ENCODE peak calls at places on chromosomes 16 and 17, in six cellular contexts. X is lung, N is GM19239, Q is mesendoderm, A is EL, S is NCI-H226. E is an unnamed sample.

GRCh38 chr17:8253801-8254200 is 4.7 kb downstream of the PFAS start:
- DNase-seq in X (no peak), N (no peak), Q (peak; percentile 63), A (no peak), S (no peak), E (no peak)

GRCh38 chr17:79084291-79085153 is 9.9 kb downstream of the ENGASE start:
- DNase-seq in X (no peak), N (no peak), Q (no peak), A (no peak), S (no peak), E (no peak)

GRCh38 chr17:51524524-51524923 is 264.2 kb downstream of the UTP18 start:
- DNase-seq in X (no peak), N (no peak), Q (no peak), A (no peak), S (no peak), E (no peak)

GRCh38 chr16:65388592-65388991 is 266.7 kb upstream of the CDH11 start:
- DNase-seq in X (no peak), N (no peak), Q (no peak), A (peak; percentile 2), S (no peak), E (peak; percentile 17)

GRCh38 chr17:38877130-38877851 is 7.4 kb downstream of the LASP1 start:
- DNase-seq in X (no peak), N (no peak), Q (peak; percentile 52), A (no peak), S (no peak), E (no peak)

GRCh38 chr16:86424968-86425367 is 85.4 kb upstream of the FOXF1 start:
- DNase-seq in X (no peak), N (no peak), Q (peak; percentile 52), A (no peak), S (no peak), E (no peak)

GRCh38 chr16:71709231-71709781 is 15.2 kb downstream of the PHLPP2 start:
- DNase-seq in X (no peak), N (no peak), Q (peak; percentile 28), A (peak; percentile 58), S (peak; percentile 54), E (peak; percentile 6)

GRCh38 chr17:68172461-68172954 is 75.3 kb upstream of the AMZ2 start:
- DNase-seq in X (peak; percentile 75), N (no peak), Q (peak; percentile 49), A (peak; percentile 64), S (peak; percentile 38), E (peak; percentile 69)

GRCh38 chr16:89337965-89338364 is 120.5 kb downstream of the ZNF778 start:
- DNase-seq in X (no peak), N (no peak), Q (no peak), A (no peak), S (no peak), E (no peak)

GRCh38 chr16:57279780-57280638 is 4.5 kb downstream of the PLLP start:
- DNase-seq in X (no peak), N (no peak), Q (no peak), A (no peak), S (no peak), E (no peak)

GRCh38 chr16:86508028-86508946 is 2.0 kb upstream of the FOXF1 start:
- DNase-seq in X (no peak), N (no peak), Q (peak; percentile 68), A (peak; percentile 48), S (no peak), E (peak; percentile 47)

GRCh38 chr17:44767493-44767892 is 8.7 kb downstream of the ADAM11 start:
- DNase-seq in X (no peak), N (no peak), Q (peak; percentile 62), A (no peak), S (no peak), E (no peak)

GRCh38 chr17:41013606-41014005 is 4.7 kb upstream of the KRTAP3-1 start:
- DNase-seq in X (no peak), N (no peak), Q (peak; percentile 31), A (peak; percentile 51), S (no peak), E (no peak)

GRCh38 chr17:46063239-46063638 is 64.2 kb downstream of the STH start:
- DNase-seq in X (no peak), N (no peak), Q (peak; percentile 62), A (peak; percentile 91), S (peak; percentile 86), E (peak; percentile 27)

GRCh38 chr16:1580256-1580655 is 31.6 kb downstream of the IFT140 start:
- DNase-seq in X (no peak), N (no peak), Q (no peak), A (no peak), S (no peak), E (no peak)

GRCh38 chr17:19904924-19905323 is 37.2 kb upstream of the ULK2 start:
- DNase-seq in X (no peak), N (no peak), Q (no peak), A (no peak), S (no peak), E (no peak)

GRCh38 chr16:31460582-31461002 is 1.3 kb downstream of the ARMC5 start:
- DNase-seq in X (no peak), N (no peak), Q (peak; percentile 65), A (peak; percentile 45), S (no peak), E (no peak)

GRCh38 chr17:41619162-41619933 is 5.0 kb downstream of the KRT17 start:
- DNase-seq in X (no peak), N (no peak), Q (no peak), A (no peak), S (no peak), E (no peak)